ENCODE peak calls at places on chromosomes 11 and 22, in eight cellular contexts. A is mesenchymal stem cell, C is endodermal cell, P is body of pancreas, S is heart left ventricle, B is upper lobe of right lung, H is transverse colon, L is BE2C. F is an unnamed sample.

GRCh38 chr11:132549001-132549400 is 983.3 kb downstream of the OPCML start:
- DNase-seq in S (no peak), A (no peak), L (no peak), H (no peak), P (no peak), B (no peak), C (no peak), F (no peak)

GRCh38 chr11:81585534-81585933 is 1148.1 kb downstream of the FAM181B start:
- DNase-seq in L (no peak), C (no peak), H (no peak), P (no peak), A (no peak), S (no peak), B (no peak), F (no peak)

GRCh38 chr11:72808415-72808814 is 5.8 kb upstream of the ATG16L2 start:
- DNase-seq in A (peak; percentile 54), C (no peak), B (no peak), L (no peak), P (no peak), S (no peak), H (no peak), F (no peak)

GRCh38 chr11:39192671-39193070 is 2266.8 kb downstream of the LRRC4C start:
- DNase-seq in H (no peak), C (no peak), B (no peak), L (no peak), S (no peak), A (no peak), P (no peak), F (no peak)

GRCh38 chr22:26444777-26445176 is 15.7 kb downstream of the ASPHD2 start:
- DNase-seq in A (no peak), B (no peak), S (no peak), C (no peak), L (no peak), H (no peak), P (no peak), F (no peak)

GRCh38 chr22:37905534-37906363 is at the start of gene MICALL1:
- DNase-seq in B (peak; percentile 89), C (peak; percentile 85), P (peak; percentile 79), L (peak; percentile 84), H (peak; percentile 85), A (peak; percentile 72), S (peak; percentile 79), F (peak; percentile 87)

GRCh38 chr11:109796253-109796652 is 296.9 kb upstream of the ZC3H12C start:
- DNase-seq in P (no peak), A (no peak), L (no peak), H (no peak), S (no peak), C (no peak), B (no peak), F (no peak)

GRCh38 chr11:96978751-96979150 is 588.9 kb downstream of the JRKL start:
- DNase-seq in L (no peak), A (no peak), P (no peak), S (no peak), C (no peak), H (no peak), B (no peak), F (no peak)

GRCh38 chr22:47054231-47055072 is 292.0 kb downstream of the TBC1D22A start:
- DNase-seq in L (no peak), C (no peak), H (no peak), A (no peak), B (no peak), S (no peak), P (no peak), F (no peak)

GRCh38 chr11:131932584-131933360 is 562.4 kb downstream of the NTM start:
- DNase-seq in L (no peak), A (no peak), H (no peak), C (no peak), B (no peak), P (peak; percentile 33), S (peak; percentile 44), F (no peak)

GRCh38 chr22:39215430-39216142 is 29.2 kb downstream of the PDGFB start:
- DNase-seq in H (no peak), C (peak; percentile 83), S (no peak), L (no peak), A (no peak), B (peak; percentile 49), P (no peak), F (peak; percentile 28)

GRCh38 chr11:19670030-19670761 is 42.4 kb upstream of the NAV2 start:
- DNase-seq in L (no peak), H (no peak), A (peak; percentile 39), C (peak; percentile 95), P (peak; percentile 15), S (no peak), B (no peak), F (no peak)

GRCh38 chr22:49657275-49657973 is 170.2 kb downstream of the BRD1 start:
- DNase-seq in L (no peak), B (peak; percentile 77), A (no peak), C (no peak), S (peak; percentile 85), H (peak; percentile 68), P (peak; percentile 67), F (no peak)

GRCh38 chr11:73262851-73263495 is 9.2 kb upstream of the P2RY6 start:
- DNase-seq in L (no peak), A (peak; percentile 37), C (peak; percentile 31), B (no peak), H (no peak), S (no peak), P (no peak), F (no peak)

GRCh38 chr11:129996113-129996870 is 6.3 kb downstream of the PRDM10 start:
- DNase-seq in S (no peak), P (no peak), H (no peak), B (no peak), C (no peak), L (no peak), A (no peak), F (no peak)

DNA sequence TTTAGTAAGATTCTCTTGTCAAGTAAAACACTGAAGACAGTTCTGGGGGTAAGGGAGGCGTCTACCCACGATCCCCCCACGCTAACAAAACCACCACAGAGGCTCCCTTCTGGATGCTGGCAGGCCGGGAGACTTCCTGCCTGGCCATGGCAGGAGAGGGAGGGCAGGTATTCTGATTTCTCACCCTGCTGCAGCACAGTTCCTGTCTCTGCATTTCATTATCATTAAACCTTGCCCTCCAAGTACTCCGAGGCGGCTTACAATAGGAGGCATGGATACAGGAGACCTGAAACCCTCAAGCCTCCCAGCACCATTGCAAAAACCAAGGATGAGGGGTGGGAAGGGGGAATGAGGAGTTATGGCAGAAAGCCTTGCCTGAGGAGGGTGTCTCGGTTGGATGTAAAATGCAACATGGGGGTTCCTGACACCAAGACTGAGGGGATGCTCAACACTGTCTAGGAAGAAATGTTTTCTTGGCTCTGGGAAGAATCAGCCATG is 44.1 kb upstream of the MN1 start:
- DNase-seq in L (no peak), C (peak; percentile 59), S (no peak), B (no peak), P (no peak), A (no peak), H (no peak), F (no peak)
- H3K4me1 ChIP-seq in L (peaks cover 19% of the 10 kb centered on the region), C (peaks cover 14% of the 10 kb centered on the region), S (peaks cover 11% of the 10 kb centered on the region), B (peaks cover 12% of the 10 kb centered on the region), P (peaks cover 16% of the 10 kb centered on the region), A (peaks cover 4% of the 10 kb centered on the region), H (no peaks in the 10 kb centered on the region), F (peaks cover 6% of the 10 kb centered on the region)

GRCh38 chr22:20775342-20775895 is 1.5 kb downstream of the SERPIND1 start:
- DNase-seq in B (no peak), C (no peak), A (no peak), H (no peak), P (no peak), S (no peak), L (no peak), F (no peak)

GRCh38 chr22:20776624-20777405 is 2.9 kb downstream of the SERPIND1 start:
- DNase-seq in B (no peak), P (no peak), H (no peak), A (no peak), S (no peak), C (no peak), L (no peak), F (no peak)

GRCh38 chr22:20773793-20774212 is at the start of gene SERPIND1:
- DNase-seq in P (no peak), B (no peak), A (no peak), S (no peak), C (no peak), H (no peak), L (no peak), F (no peak)

GRCh38 chr22:20774882-20775281 is 969 bp downstream of the SERPIND1 start:
- DNase-seq in P (no peak), H (no peak), S (no peak), B (no peak), C (no peak), L (no peak), A (no peak), F (no peak)

GRCh38 chr22:20771918-20772625 is 1.8 kb upstream of the SERPIND1 start:
- DNase-seq in P (no peak), A (no peak), S (no peak), L (no peak), C (peak; percentile 59), B (no peak), H (no peak), F (no peak)
- H3K36me3 ChIP-seq in P (no peaks in the 10 kb centered on the region), A (peaks cover 40% of the 10 kb centered on the region), S (peaks cover 36% of the 10 kb centered on the region), L (peaks cover 10% of the 10 kb centered on the region), C (no peaks in the 10 kb centered on the region), B (peaks cover 26% of the 10 kb centered on the region), H (no peaks in the 10 kb centered on the region), F (peaks cover 8% of the 10 kb centered on the region)

GRCh38 chr11:34417203-34417602 is 21.5 kb upstream of the CAT start:
- DNase-seq in H (no peak), S (no peak), B (no peak), A (no peak), L (no peak), C (no peak), P (no peak), F (no peak)

GRCh38 chr11:34413263-34413662 is 25.5 kb upstream of the CAT start:
- DNase-seq in H (no peak), A (no peak), C (no peak), S (no peak), P (no peak), B (no peak), L (no peak), F (no peak)

GRCh38 chr11:34416088-34416487 is 22.6 kb upstream of the CAT start:
- DNase-seq in B (no peak), L (no peak), H (no peak), A (no peak), C (no peak), S (no peak), P (no peak), F (no peak)

GRCh38 chr11:34416746-34417145 is 22.0 kb upstream of the CAT start:
- DNase-seq in B (no peak), C (no peak), S (no peak), H (no peak), L (no peak), A (no peak), P (no peak), F (no peak)

DNA sequence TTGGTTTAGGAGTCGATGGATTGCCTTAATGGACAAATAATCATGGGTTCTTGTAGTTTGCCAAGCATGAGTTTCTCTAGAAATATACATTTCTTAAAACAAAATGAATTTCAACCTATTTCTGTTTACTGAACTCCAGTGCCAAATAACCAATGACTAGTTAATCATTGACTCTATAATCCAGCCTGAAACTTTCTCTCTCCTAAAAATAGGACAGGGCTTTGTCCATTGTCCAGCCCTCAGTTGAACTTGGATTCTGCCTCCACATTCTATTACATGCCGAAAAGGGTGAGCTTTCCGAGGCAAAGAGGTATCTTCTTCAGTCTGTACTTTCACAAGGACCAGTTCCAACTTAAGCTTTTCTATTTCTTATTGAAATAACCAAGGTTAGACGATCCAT is 23.2 kb upstream of the CAT start:
- DNase-seq in A (no peak), C (no peak), P (no peak), S (no peak), H (no peak), B (no peak), L (no peak), F (no peak)
- H3K27me3 ChIP-seq in A (no peaks in the 10 kb centered on the region), C (peaks cover 3% of the 10 kb centered on the region), P (no peaks in the 10 kb centered on the region), S (no peaks in the 10 kb centered on the region), H (no peaks in the 10 kb centered on the region), B (no peaks in the 10 kb centered on the region), L (no peaks in the 10 kb centered on the region), F (peaks cover 7% of the 10 kb centered on the region)

GRCh38 chr11:83161610-83162199 is 4.8 kb downstream of the PCF11 start:
- DNase-seq in L (no peak), P (no peak), A (no peak), H (no peak), C (no peak), S (no peak), B (no peak), F (no peak)
- H3K4me1 ChIP-seq in L (no peaks in the 10 kb centered on the region), P (peaks cover 37% of the 10 kb centered on the region), A (peaks cover 2% of the 10 kb centered on the region), H (peaks cover 31% of the 10 kb centered on the region), C (peaks cover 7% of the 10 kb centered on the region), S (peaks cover 17% of the 10 kb centered on the region), B (peaks cover 28% of the 10 kb centered on the region), F (peaks cover 13% of the 10 kb centered on the region)